ENCODE peak calls at places on chromosomes 6 and 20, in eight cellular contexts. V, C, J, U, R, T, F and Q are unnamed samples.

GRCh38 chr6:106979435-106979884 is 4.9 kb upstream of the CD24 start:
- DNase-seq in V (peak; percentile 71), C (peak; percentile 83), J (peak; percentile 82), U (peak; percentile 78), R (peak; percentile 73), T (peak; percentile 82), F (peak; percentile 24), Q (peak; percentile 85)

GRCh38 chr6:168609026-168609685 is 168.2 kb downstream of the SMOC2 start:
- DNase-seq in V (no peak), C (no peak), J (no peak), U (no peak), R (no peak), T (no peak), F (no peak), Q (no peak)

GRCh38 chr6:7902221-7902620 is 8.4 kb downstream of the TXNDC5 start:
- DNase-seq in V (no peak), C (no peak), J (no peak), U (peak; percentile 85), R (no peak), T (no peak), F (no peak), Q (no peak)

GRCh38 chr20:20824924-20825584 is 112.6 kb upstream of the RALGAPA2 start:
- DNase-seq in V (no peak), C (peak; percentile 53), J (peak; percentile 56), U (peak; percentile 64), R (peak; percentile 70), T (peak; percentile 42), F (peak; percentile 11), Q (peak; percentile 87)

GRCh38 chr6:45704056-45704790 is 311.4 kb downstream of the CLIC5 start:
- DNase-seq in V (no peak), C (no peak), J (no peak), U (no peak), R (no peak), T (no peak), F (no peak), Q (no peak)

GRCh38 chr6:125700591-125701353 is 48.7 kb upstream of the HEY2 start:
- DNase-seq in V (no peak), C (no peak), J (no peak), U (no peak), R (no peak), T (no peak), F (no peak), Q (no peak)

GRCh38 chr6:150966786-150967185 is 101.3 kb downstream of the MTHFD1L start:
- DNase-seq in V (no peak), C (no peak), J (no peak), U (no peak), R (no peak), T (no peak), F (no peak), Q (no peak)

GRCh38 chr6:7262037-7262461 is 51.0 kb downstream of the SSR1 start:
- DNase-seq in V (no peak), C (peak; percentile 50), J (no peak), U (no peak), R (no peak), T (no peak), F (no peak), Q (no peak)

GRCh38 chr20:37353285-37353849 is 7.4 kb downstream of the SRC start:
- DNase-seq in V (no peak), C (no peak), J (peak; percentile 13), U (no peak), R (no peak), T (no peak), F (no peak), Q (no peak)

GRCh38 chr6:105560611-105561066 is 157.8 kb upstream of the PREP start:
- DNase-seq in V (no peak), C (no peak), J (no peak), U (no peak), R (no peak), T (no peak), F (peak; percentile 70), Q (no peak)

GRCh38 chr6:74253261-74253660 is 557.3 kb downstream of the CD109 start:
- DNase-seq in V (no peak), C (no peak), J (no peak), U (no peak), R (no peak), T (no peak), F (no peak), Q (no peak)

GRCh38 chr6:11732036-11732545 is 46.5 kb downstream of the ADTRP start:
- DNase-seq in V (no peak), C (no peak), J (no peak), U (no peak), R (no peak), T (no peak), F (peak; percentile 99), Q (peak; percentile 100)

GRCh38 chr20:9285617-9286016 is 216.7 kb downstream of the PLCB4 start:
- DNase-seq in V (no peak), C (no peak), J (no peak), U (no peak), R (peak; percentile 51), T (no peak), F (no peak), Q (no peak)

GRCh38 chr20:4216142-4216735 is 200.9 kb upstream of the RNF24 start:
- DNase-seq in V (no peak), C (no peak), J (no peak), U (no peak), R (no peak), T (no peak), F (no peak), Q (no peak)

GRCh38 chr6:722608-723007 is 29.7 kb upstream of the EXOC2 start:
- DNase-seq in V (no peak), C (no peak), J (no peak), U (no peak), R (no peak), T (no peak), F (no peak), Q (peak; percentile 44)

GRCh38 chr6:56649053-56649769 is 6.5 kb upstream of the DST start:
- DNase-seq in V (no peak), C (peak; percentile 26), J (no peak), U (peak; percentile 36), R (no peak), T (no peak), F (no peak), Q (peak; percentile 6)

GRCh38 chr6:157650261-157650640 is 172.8 kb upstream of the SNX9 start:
- DNase-seq in V (no peak), C (no peak), J (peak; percentile 71), U (no peak), R (no peak), T (no peak), F (no peak), Q (no peak)

GRCh38 chr20:62523473-62524203 is 47.8 kb upstream of the GATA5 start:
- DNase-seq in V (peak; percentile 49), C (no peak), J (peak; percentile 60), U (no peak), R (peak; percentile 80), T (peak; percentile 99), F (no peak), Q (peak; percentile 82)

GRCh38 chr6:167225903-167226508 is 65.1 kb upstream of the UNC93A start:
- DNase-seq in V (no peak), C (no peak), J (no peak), U (peak; percentile 79), R (no peak), T (no peak), F (no peak), Q (no peak)

GRCh38 chr20:34420975-34421374 is 57.9 kb downstream of the ITCH start:
- DNase-seq in V (no peak), C (no peak), J (no peak), U (no peak), R (no peak), T (no peak), F (no peak), Q (no peak)

GRCh38 chr20:9306521-9306920 is 207.9 kb upstream of the LAMP5 start:
- DNase-seq in V (no peak), C (peak; percentile 62), J (no peak), U (no peak), R (peak; percentile 30), T (no peak), F (no peak), Q (peak; percentile 10)

GRCh38 chr6:5506149-5506548 is 244.8 kb downstream of the FARS2 start:
- DNase-seq in V (no peak), C (no peak), J (no peak), U (no peak), R (no peak), T (no peak), F (no peak), Q (no peak)
- H3K4me3 ChIP-seq in V (no peak overlapping the region), C (no peak overlapping the region), J (no peak overlapping the region), U (no peak overlapping the region), R (no peak overlapping the region), T (no peak overlapping the region), F (peak overlapping the region; percentile 62), Q (no peak overlapping the region)

GRCh38 chr6:108846628-108847027 is 1.6 kb upstream of the ARMC2 start:
- DNase-seq in V (no peak), C (no peak), J (no peak), U (no peak), R (no peak), T (no peak), F (no peak), Q (peak; percentile 37)

GRCh38 chr6:108844632-108845031 is 3.6 kb upstream of the ARMC2 start:
- DNase-seq in V (no peak), C (no peak), J (no peak), U (no peak), R (no peak), T (no peak), F (no peak), Q (no peak)

GRCh38 chr6:108850669-108851467 is 2.6 kb downstream of the ARMC2 start:
- DNase-seq in V (no peak), C (no peak), J (no peak), U (no peak), R (peak; percentile 15), T (no peak), F (no peak), Q (no peak)

GRCh38 chr6:108848116-108848868 is at the start of gene ARMC2:
- DNase-seq in V (peak; percentile 78), C (peak; percentile 83), J (peak; percentile 98), U (peak; percentile 89), R (peak; percentile 74), T (peak; percentile 96), F (peak; percentile 38), Q (peak; percentile 95)

GRCh38 chr6:108847738-108848115 is 495 bp upstream of the ARMC2 start:
- DNase-seq in V (no peak), C (no peak), J (no peak), U (no peak), R (no peak), T (no peak), F (no peak), Q (no peak)
- TF ChIP-seq MAX in V (no peak), C (no peak), J (no peak), U (no peak), R (no peak), T (no peak), F (no peak), Q (no peak)

GRCh38 chr6:31575952-31576684 is 753 bp downstream of the TNF start:
- DNase-seq in V (no peak), C (no peak), J (no peak), U (no peak), R (no peak), T (no peak), F (no peak), Q (peak; percentile 85)
- H3K4me3 ChIP-seq in V (no peak overlapping the region), C (no peak overlapping the region), J (no peak overlapping the region), U (no peak overlapping the region), R (no peak overlapping the region), T (no peak overlapping the region), F (peak overlapping the region; percentile 91), Q (peak overlapping the region; percentile 98)

DNA sequence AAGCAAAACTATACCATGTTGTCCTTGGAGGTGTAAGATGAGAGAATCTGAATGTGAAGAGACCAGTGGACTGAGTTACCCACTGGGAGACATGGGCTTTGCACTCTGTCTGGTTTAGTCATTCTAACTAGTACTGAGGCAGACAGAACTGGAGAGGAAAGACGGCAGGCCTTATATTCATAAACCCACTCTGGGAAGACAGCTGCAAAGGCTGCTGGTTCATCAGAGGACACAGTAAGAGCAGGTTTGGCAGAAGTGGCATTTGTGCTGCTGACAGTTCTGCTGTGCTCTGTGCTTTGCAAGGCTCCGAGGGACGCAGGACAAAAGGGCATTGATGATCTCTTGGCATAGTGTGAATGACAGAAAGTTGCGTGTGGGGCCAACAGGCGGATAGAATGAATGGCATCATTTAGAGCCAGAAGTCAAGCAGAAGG is 142.3 kb upstream of the TENT5A start:
- DNase-seq in V (no peak), C (no peak), J (no peak), U (no peak), R (peak; percentile 67), T (no peak), F (no peak), Q (no peak)
- TF ChIP-seq MAX in V (no peak), C (no peak), J (no peak), U (no peak), R (peak; percentile 65), T (no peak), F (no peak), Q (no peak)